ENCODE peak calls at places on chromosomes 12 and 14, in five cellular contexts. H, I, Y, N and T are unnamed samples.

GRCh38 chr14:99688629-99689028 is 4.5 kb downstream of the CYP46A1 start:
- DNase-seq in Y (no peak), H (no peak), I (no peak), N (no peak), T (no peak)

GRCh38 chr14:72128629-72129028 is 196.4 kb downstream of the RGS6 start:
- DNase-seq in N (no peak), H (no peak), I (no peak), Y (no peak), T (no peak)

GRCh38 chr12:5204271-5204670 is 160.6 kb downstream of the KCNA5 start:
- DNase-seq in I (no peak), H (no peak), N (no peak), Y (no peak), T (no peak)

GRCh38 chr12:116157845-116158267 is 119.6 kb downstream of the MED13L start:
- DNase-seq in N (no peak), H (no peak), I (no peak), Y (no peak), T (no peak)

GRCh38 chr12:46266382-46266791 is 2.5 kb downstream of the SLC38A1 start:
- DNase-seq in N (no peak), Y (peak), H (no peak), I (no peak), T (no peak)

GRCh38 chr12:129179941-129180340 is 326.7 kb downstream of the GLT1D1 start:
- DNase-seq in H (no peak), Y (no peak), I (no peak), N (no peak), T (no peak)

GRCh38 chr12:29282452-29282851 is 98.5 kb downstream of the ERGIC2 start:
- DNase-seq in I (no peak), N (no peak), H (no peak), Y (no peak), T (no peak)

GRCh38 chr12:95248604-95249355 is 31.2 kb downstream of the VEZT start:
- DNase-seq in I (no peak), Y (no peak), N (no peak), H (no peak), T (no peak)

GRCh38 chr14:99686557-99687283 is 2.6 kb downstream of the CYP46A1 start:
- DNase-seq in H (peak), N (no peak), I (no peak), Y (no peak), T (no peak)

GRCh38 chr12:57214398-57214781 is 2.2 kb upstream of the NXPH4 start:
- DNase-seq in Y (peak), N (peak), H (peak), I (peak), T (peak)

GRCh38 chr12:70661762-70662161 is 24.5 kb upstream of the PTPRB start:
- DNase-seq in H (no peak), Y (no peak), N (no peak), I (no peak), T (no peak)

GRCh38 chr12:69341328-69341727 is 6.9 kb upstream of the LYZ start:
- DNase-seq in Y (no peak), I (no peak), H (no peak), N (no peak), T (no peak)

GRCh38 chr12:102526701-102527100 is 46.3 kb upstream of the IGF1 start:
- DNase-seq in Y (no peak), I (no peak), N (no peak), H (no peak), T (no peak)

GRCh38 chr12:96872946-96873345 is 34.1 kb upstream of the NEDD1 start:
- DNase-seq in Y (no peak), I (no peak), H (no peak), N (no peak), T (no peak)

GRCh38 chr12:104730761-104731160 is 227.3 kb downstream of the SLC41A2 start:
- DNase-seq in N (no peak), I (no peak), H (no peak), Y (no peak), T (no peak)

GRCh38 chr12:68499616-68500015 is 111.1 kb upstream of the RAP1B start:
- DNase-seq in Y (no peak), H (no peak), N (no peak), I (no peak), T (no peak)

GRCh38 chr12:27083861-27084271 is 1.5 kb upstream of the C12orf71 start:
- DNase-seq in N (no peak), H (no peak), I (no peak), Y (no peak), T (no peak)

GRCh38 chr12:65740873-65741600 is 83.2 kb upstream of the HMGA2 start:
- DNase-seq in H (peak), Y (peak), N (peak), I (peak), T (peak)

GRCh38 chr14:57769863-57770523 is 95.9 kb downstream of the SLC35F4 start:
- DNase-seq in H (no peak), N (no peak), Y (no peak), I (no peak), T (no peak)

GRCh38 chr14:25121342-25122129 is 71.6 kb upstream of the STXBP6 start:
- DNase-seq in H (no peak), N (peak), Y (peak), I (no peak), T (no peak)

GRCh38 chr14:30996892-30997659 is 28.4 kb upstream of the AP4S1 start:
- DNase-seq in Y (no peak), I (no peak), N (no peak), H (no peak), T (no peak)

GRCh38 chr12:52524898-52525591 is 4.9 kb upstream of the KRT5 start:
- DNase-seq in H (peak), I (no peak), N (no peak), Y (no peak), T (no peak)

GRCh38 chr12:49750027-49750977 is 8.9 kb downstream of the TMBIM6 start:
- DNase-seq in N (peak), H (no peak), I (no peak), Y (peak), T (no peak)

GRCh38 chr12:99852666-99853065 is 132.1 kb downstream of the ANKS1B start:
- DNase-seq in I (no peak), H (no peak), N (no peak), Y (no peak), T (no peak)

DNA sequence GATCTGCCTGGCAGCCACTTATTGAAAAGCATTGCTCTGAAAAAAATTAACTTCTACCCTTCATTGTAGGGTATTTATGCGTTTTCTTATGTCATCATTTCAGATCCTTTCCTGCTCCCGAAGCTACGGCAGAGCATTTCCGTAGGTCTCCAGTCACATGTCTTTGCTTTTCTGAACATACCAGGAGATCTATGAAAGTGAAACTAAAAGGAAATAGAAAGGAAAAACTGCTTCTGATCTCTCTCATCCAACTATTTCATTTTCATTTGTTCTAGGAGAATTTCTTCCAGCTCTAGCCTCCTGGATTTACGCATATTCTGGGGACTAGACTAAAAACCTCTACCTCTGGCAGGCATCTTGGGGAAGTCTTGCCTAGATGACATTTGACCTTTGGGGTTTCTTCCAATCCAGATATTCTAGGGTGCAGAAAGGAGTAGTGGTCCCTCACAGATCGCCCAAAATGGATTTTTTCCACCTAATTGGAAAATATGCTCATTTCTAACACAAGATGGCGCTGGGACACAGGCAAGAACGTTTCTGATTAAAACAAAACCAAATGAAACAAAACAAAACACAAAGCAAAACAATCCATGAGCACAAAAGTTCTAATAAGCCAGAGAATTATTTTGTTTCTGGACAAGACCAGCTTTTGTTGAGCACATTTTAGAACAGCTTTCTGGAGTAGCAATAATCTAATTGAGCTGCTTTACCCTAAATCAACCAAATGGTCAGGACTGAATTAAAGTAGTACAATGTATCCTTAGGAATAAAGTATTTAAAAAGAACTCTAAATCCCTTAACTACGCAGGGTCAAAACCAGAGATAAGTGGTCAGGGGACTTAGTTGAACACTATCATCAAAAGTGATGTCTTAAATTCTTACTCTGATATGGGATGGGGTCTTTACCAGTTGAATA is 12.2 kb upstream of the PARP11 start:
- DNase-seq in H (no peak), Y (peak), N (peak), I (no peak), T (no peak)
- TF ChIP-seq TAF1 in H (no peak), Y (no peak), N (no peak), I (no peak), T (no peak)

DNA sequence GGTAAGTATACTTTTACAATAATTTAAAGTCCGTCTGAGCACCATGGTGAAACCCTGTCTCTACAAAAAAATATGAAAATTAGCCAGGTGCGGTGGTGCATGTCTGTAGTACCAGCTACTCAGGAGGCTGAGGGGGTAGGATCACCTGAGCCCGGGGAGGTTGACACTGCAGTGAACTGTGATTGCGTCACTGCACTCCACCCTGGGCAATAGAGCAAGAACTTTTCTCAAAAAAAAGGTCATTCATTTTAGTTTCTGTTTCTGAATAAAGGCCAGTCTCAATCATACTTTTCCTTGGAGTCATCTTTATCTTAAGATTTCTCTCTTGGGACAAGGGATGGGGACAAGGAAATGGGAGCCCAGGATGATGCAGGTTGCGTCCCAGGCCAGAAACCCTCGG is 12.9 kb downstream of the ANKRD13A start:
- DNase-seq in I (no peak), N (peak), Y (no peak), H (no peak), T (no peak)
- TF ChIP-seq TAF1 in I (no peak), N (no peak), Y (no peak), H (no peak), T (no peak)

GRCh38 chr14:20329355-20329754 is 3.7 kb downstream of the CCNB1IP1 start:
- DNase-seq in H (no peak), N (no peak), Y (no peak), I (no peak), T (no peak)

GRCh38 chr14:20332946-20333782 is at the start of gene CCNB1IP1:
- DNase-seq in N (peak), I (peak), H (peak), Y (peak), T (peak)

GRCh38 chr14:20331048-20331613 is 1.9 kb downstream of the CCNB1IP1 start:
- DNase-seq in Y (peak), H (no peak), N (peak), I (no peak), T (no peak)

GRCh38 chr14:20334017-20334416 is 938 bp upstream of the CCNB1IP1 start:
- DNase-seq in H (no peak), N (no peak), Y (no peak), I (no peak), T (no peak)

DNA sequence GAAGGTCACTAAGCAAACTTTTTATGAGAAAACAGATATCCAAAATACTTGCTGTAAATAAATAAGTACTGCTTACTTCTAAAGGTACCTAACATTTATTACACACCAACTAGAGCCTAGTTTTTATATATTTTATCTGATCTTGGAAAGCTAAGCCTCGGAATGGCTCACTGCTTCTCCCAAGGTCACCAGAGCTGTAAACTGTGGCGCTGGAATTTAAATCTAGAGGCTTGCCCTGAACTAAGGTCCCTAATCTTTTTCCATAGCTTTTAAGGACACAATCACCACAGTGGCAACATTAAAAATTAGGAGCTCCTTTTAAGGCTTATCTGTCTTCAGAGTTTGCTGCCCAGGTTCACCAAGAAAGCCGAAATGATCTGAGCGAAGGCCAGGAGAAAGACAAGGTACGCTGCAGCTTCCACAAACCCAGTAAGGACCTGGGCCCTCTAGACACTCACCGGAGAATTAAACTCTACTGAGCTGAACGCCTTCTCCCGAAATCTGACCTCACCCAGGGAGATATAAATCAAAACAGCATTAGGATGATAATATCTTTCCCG is 613 bp downstream of the CCNB1IP1 start:
- DNase-seq in H (no peak), N (peak), I (no peak), Y (peak), T (no peak)
- TF ChIP-seq TAF1 in H (no peak), N (no peak), I (no peak), Y (no peak), T (no peak)

DNA sequence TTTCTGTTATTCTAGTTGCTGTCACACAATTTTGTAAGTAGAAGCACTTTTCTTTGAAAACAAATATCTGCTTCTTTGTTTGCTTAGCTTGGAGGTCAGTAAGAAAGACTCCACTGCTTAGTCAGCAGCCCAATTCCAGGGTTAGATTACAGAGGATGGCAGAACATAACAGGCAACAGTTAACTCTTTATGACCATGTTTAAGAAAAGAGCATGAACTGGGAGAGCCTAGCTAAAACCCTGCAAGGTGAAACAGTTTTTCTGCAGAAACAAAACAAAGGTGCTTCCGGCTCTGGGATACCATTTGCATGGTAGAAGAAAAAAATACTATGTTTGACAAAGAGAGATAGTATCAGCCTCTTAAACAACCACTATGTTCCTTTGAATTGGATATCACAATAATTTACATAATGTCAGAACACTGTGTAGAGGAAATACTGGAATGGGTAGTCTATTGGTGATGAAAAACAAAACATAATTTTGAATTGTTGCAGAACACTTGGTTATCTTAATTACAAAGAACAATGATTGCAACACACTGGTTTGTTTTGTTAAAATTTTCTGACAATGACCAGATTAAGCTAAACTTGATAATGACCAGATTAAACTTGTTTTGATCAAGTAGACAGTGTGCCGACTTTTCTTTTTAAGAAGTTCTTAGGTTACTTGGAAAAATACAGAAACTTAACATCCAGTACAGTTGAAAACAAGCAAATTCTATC is 22.4 kb upstream of the PPM1H start:
- DNase-seq in I (no peak), H (no peak), N (peak), Y (peak), T (no peak)
- TF ChIP-seq TAF1 in I (no peak), H (no peak), N (no peak), Y (no peak), T (no peak)

DNA sequence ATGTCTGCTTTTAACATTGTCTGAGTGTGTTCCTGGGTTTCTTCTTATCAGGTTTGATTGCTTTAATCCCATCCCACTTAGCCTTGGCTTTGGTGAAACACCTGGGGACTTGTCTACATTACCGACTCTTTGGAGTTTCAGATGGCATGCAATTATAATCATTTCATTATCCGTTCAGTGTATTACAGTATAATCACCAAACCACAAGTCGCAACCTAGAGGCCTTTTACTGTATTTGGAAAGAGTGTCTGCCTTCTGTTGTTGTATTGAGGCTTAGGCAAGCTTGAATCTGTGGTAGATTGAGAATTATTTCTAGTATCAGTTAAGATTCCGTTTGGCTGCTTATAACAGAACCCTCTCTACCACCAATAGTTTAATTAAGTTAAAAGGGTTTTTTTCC is 103.9 kb downstream of the TGFB3 start:
- DNase-seq in H (no peak), N (no peak), Y (no peak), I (no peak), T (no peak)
- TF ChIP-seq TAF1 in H (no peak), N (no peak), Y (no peak), I (no peak), T (no peak)

DNA sequence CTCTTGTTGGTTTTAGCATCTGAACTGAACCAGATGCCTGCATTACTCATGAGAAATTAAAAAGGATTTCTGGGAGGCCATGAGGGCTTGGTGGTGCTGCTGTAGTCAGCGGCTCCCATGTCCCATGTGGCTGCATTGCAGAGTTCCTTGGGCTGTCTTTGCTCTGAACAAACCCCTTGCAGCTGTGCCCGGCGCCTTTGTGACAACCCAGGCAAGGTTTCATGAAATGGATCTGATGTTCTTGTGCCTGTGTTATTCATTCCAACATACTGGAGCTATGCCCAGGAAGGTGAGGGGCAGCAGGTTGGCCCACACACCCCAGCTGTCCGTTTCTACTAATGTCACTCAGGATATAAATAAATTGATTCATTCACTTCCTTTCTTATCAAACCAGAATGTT is 40.8 kb downstream of the TGFB3 start:
- DNase-seq in I (no peak), Y (no peak), H (no peak), N (no peak), T (no peak)
- TF ChIP-seq TAF1 in I (no peak), Y (no peak), H (no peak), N (no peak), T (no peak)

DNA sequence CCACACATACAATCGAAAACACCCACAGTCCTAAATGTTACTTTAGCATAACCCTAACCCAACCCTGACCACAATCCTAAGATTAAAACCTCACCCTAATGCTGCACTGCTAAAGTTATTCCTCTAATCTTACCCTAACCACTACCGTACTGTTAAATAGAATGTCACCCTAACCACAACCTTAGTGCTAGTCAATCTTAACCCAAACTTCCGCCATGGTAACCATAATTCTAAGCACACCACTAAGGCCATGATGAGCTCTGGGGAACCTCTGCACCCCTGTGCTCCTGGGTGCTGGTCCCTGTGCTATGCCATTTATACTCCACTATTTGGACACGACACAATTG is 38.0 kb downstream of the LTBP2 start:
- DNase-seq in N (no peak), I (no peak), Y (no peak), H (no peak), T (no peak)
- TF ChIP-seq TAF1 in N (no peak), I (no peak), Y (no peak), H (no peak), T (no peak)